ENCODE peak calls at places on chromosome 6, in six cellular contexts. N is fibroblast of gingiva, A is astrocyte of the cerebellum, P is cardiac fibroblast, G is GM03348, K is SW480. B is an unnamed sample.

GRCh38 chr6:133623065-133623464 is 265.8 kb upstream of the TCF21 start:
- DNase-seq in N (peak), G (peak), A (no peak), K (no peak), P (peak), B (no peak)

GRCh38 chr6:31400467-31401289 is 2.7 kb upstream of the MICA start:
- DNase-seq in N (peak), G (peak), K (peak), A (no peak), P (peak), B (peak)

GRCh38 chr6:105920071-105920470 is 166.1 kb upstream of the PRDM1 start:
- DNase-seq in K (no peak), N (no peak), P (no peak), A (no peak), G (no peak), B (no peak)

GRCh38 chr6:69729870-69730449 is 66.8 kb downstream of the LMBRD1 start:
- DNase-seq in P (peak), A (no peak), G (peak), N (no peak), K (peak), B (no peak)

GRCh38 chr6:26197736-26198625 is 110.8 kb downstream of the HFE start:
- DNase-seq in A (no peak), K (peak), G (no peak), P (peak), N (peak), B (peak)

GRCh38 chr6:42404494-42404893 is 47.2 kb downstream of the TRERF1 start:
- DNase-seq in P (peak), K (peak), N (peak), A (no peak), G (peak), B (peak)

GRCh38 chr6:29763491-29764289 is 40.5 kb downstream of the HLA-F start:
- DNase-seq in P (peak), G (peak), N (peak), A (peak), K (no peak), B (no peak)

GRCh38 chr6:44126320-44127149 is 717 bp downstream of the MRPL14 start:
- DNase-seq in P (peak), N (peak), K (peak), A (peak), G (peak), B (peak)

GRCh38 chr6:135088818-135089809 is 34.5 kb upstream of the HBS1L start:
- DNase-seq in G (peak), N (peak), P (peak), K (peak), A (peak), B (peak)

GRCh38 chr6:141265748-141266647 is 866.7 kb upstream of the GJE1 start:
- DNase-seq in P (no peak), N (no peak), G (peak), K (no peak), A (no peak), B (no peak)

GRCh38 chr6:130037207-130037811 is 18.9 kb downstream of the L3MBTL3 start:
- DNase-seq in K (no peak), A (no peak), G (peak), P (no peak), N (no peak), B (peak)

GRCh38 chr6:144406796-144407195 is 121.7 kb downstream of the UTRN start:
- DNase-seq in A (no peak), K (no peak), P (peak), N (no peak), G (no peak), B (no peak)

GRCh38 chr6:101539510-101540245 is 146.2 kb downstream of the GRIK2 start:
- DNase-seq in P (peak), N (no peak), A (peak), K (no peak), G (peak), B (no peak)

GRCh38 chr6:47741807-47742206 is 40.0 kb upstream of the OPN5 start:
- DNase-seq in N (no peak), K (peak), A (peak), G (peak), P (peak), B (no peak)

GRCh38 chr6:30885999-30886896 is 1.9 kb downstream of the DDR1 start:
- DNase-seq in N (peak), G (peak), K (peak), A (no peak), P (peak), B (peak)

GRCh38 chr6:7723041-7723447 is 2.9 kb upstream of the BMP6 start:
- DNase-seq in N (peak), K (peak), P (peak), G (peak), A (peak), B (peak)